ENCODE peak calls at places on chromosomes 13 and 19, in four cellular contexts. P is stimulated activated naive CD8-positive, alpha-beta T cell treated with anti-CD3 and anti-CD28 coated beads, Interleukin-15, Interleukin-2, amounts not matched to agents 100 U/mL and 50 U/mL, for 24 hours; R is germinal center; W is body of pancreas. G is an unnamed sample.

GRCh38 chr19:38837656-38838121 is 6.1 kb upstream of the ECH1 start:
- DNase-seq in W (no peak), P (no peak), R (no peak), G (no peak)

GRCh38 chr19:49786432-49786831 is 19.6 kb downstream of the AP2A1 start:
- DNase-seq in W (no peak), R (no peak), P (no peak), G (no peak)

GRCh38 chr13:33153421-33154381 is 131.9 kb downstream of the STARD13 start:
- DNase-seq in P (no peak), R (no peak), W (no peak), G (no peak)

GRCh38 chr19:51422053-51422448 is 4.6 kb upstream of the SIGLEC10 start:
- DNase-seq in R (peak; percentile 87), P (peak; percentile 98), W (peak; percentile 84), G (no peak)

GRCh38 chr19:58538257-58539168 is 5.4 kb upstream of the TRIM28 start:
- DNase-seq in P (peak; percentile 64), R (no peak), W (no peak), G (no peak)

GRCh38 chr19:13441810-13442512 is 64.3 kb downstream of the CACNA1A start:
- DNase-seq in P (peak; percentile 52), W (peak; percentile 8), R (peak; percentile 42), G (no peak)

GRCh38 chr19:5621945-5622464 is 571 bp downstream of the SAFB2 start:
- DNase-seq in P (peak; percentile 38), W (peak; percentile 19), R (no peak), G (no peak)

GRCh38 chr19:49061000-49061399 is 3.5 kb upstream of the CGB7 start:
- DNase-seq in P (no peak), R (no peak), W (no peak), G (no peak)

GRCh38 chr19:19064098-19064722 is 416 bp downstream of the SLC25A42 start:
- DNase-seq in R (no peak), W (no peak), P (no peak), G (no peak)

GRCh38 chr19:12797141-12797587 is 4.4 kb downstream of the PRDX2 start:
- DNase-seq in R (no peak), W (no peak), P (no peak), G (no peak)

GRCh38 chr13:111168116-111168515 is 53.0 kb downstream of the ARHGEF7 start:
- DNase-seq in P (no peak), W (no peak), R (no peak), G (no peak)

GRCh38 chr13:37656247-37656940 is 57.8 kb upstream of the POSTN start:
- DNase-seq in R (no peak), P (no peak), W (no peak), G (no peak)

GRCh38 chr13:34044041-34044440 is 226.1 kb downstream of the RFC3 start:
- DNase-seq in P (no peak), W (no peak), R (no peak), G (no peak)

GRCh38 chr19:34579281-34580054 is 97.5 kb downstream of the SCGB2B2 start:
- DNase-seq in W (no peak), P (no peak), R (no peak), G (no peak)

GRCh38 chr19:13099073-13099999 is 3.3 kb downstream of the LYL1 start:
- DNase-seq in W (peak; percentile 76), R (peak; percentile 76), P (peak; percentile 79), G (no peak)

G was measured in hippocampal formation.